ENCODE peak calls at places on chromosomes 1 and 21, in five cellular contexts. One of them, this sample, is unnamed.

GRCh38 chr1:54982739-54983138 is 2.3 kb downstream of the TMEM61 start:
- DNase-seq in AG04450: no peak
- DNase-seq in cardiac fibroblast: no peak
- DNase-seq in neural progenitor cell: no peak
- DNase-seq in psoas muscle: no peak
- DNase-seq in this sample: no peak

GRCh38 chr1:209652873-209653401 is 712 bp upstream of the LAMB3 start:
- DNase-seq in AG04450: no peak
- DNase-seq in neural progenitor cell: no peak
- DNase-seq in psoas muscle: peak; percentile 83
- DNase-seq in cardiac fibroblast: peak; percentile 75
- DNase-seq in this sample: peak; percentile 67

GRCh38 chr1:36142121-36142520 is 7.2 kb downstream of the TRAPPC3 start:
- DNase-seq in neural progenitor cell: no peak
- DNase-seq in psoas muscle: no peak
- DNase-seq in AG04450: no peak
- DNase-seq in cardiac fibroblast: peak; percentile 30
- DNase-seq in this sample: no peak

GRCh38 chr1:175388286-175388685 is 195.7 kb upstream of the KIAA0040 start:
- DNase-seq in psoas muscle: no peak
- DNase-seq in neural progenitor cell: peak; percentile 69
- DNase-seq in cardiac fibroblast: no peak
- DNase-seq in AG04450: no peak
- DNase-seq in this sample: no peak

GRCh38 chr1:159705251-159705910 is 9.0 kb downstream of the CRP start:
- DNase-seq in AG04450: no peak
- DNase-seq in neural progenitor cell: no peak
- DNase-seq in psoas muscle: no peak
- DNase-seq in cardiac fibroblast: no peak
- DNase-seq in this sample: no peak

GRCh38 chr1:3910049-3910731 is 10.1 kb upstream of the C1orf174 start:
- DNase-seq in AG04450: no peak
- DNase-seq in psoas muscle: no peak
- DNase-seq in neural progenitor cell: no peak
- DNase-seq in cardiac fibroblast: no peak
- DNase-seq in this sample: no peak

GRCh38 chr1:30648408-30649000 is 74.9 kb downstream of the MATN1 start:
- DNase-seq in psoas muscle: no peak
- DNase-seq in neural progenitor cell: no peak
- DNase-seq in AG04450: no peak
- DNase-seq in cardiac fibroblast: no peak
- DNase-seq in this sample: no peak

GRCh38 chr1:12436817-12437599 is 181.0 kb downstream of the DHRS3 start:
- DNase-seq in AG04450: no peak
- DNase-seq in cardiac fibroblast: peak; percentile 33
- DNase-seq in neural progenitor cell: no peak
- DNase-seq in psoas muscle: no peak
- DNase-seq in this sample: peak; percentile 46

GRCh38 chr1:3038571-3039181 is 17.4 kb downstream of the ACTRT2 start:
- DNase-seq in psoas muscle: no peak
- DNase-seq in cardiac fibroblast: no peak
- DNase-seq in neural progenitor cell: no peak
- DNase-seq in AG04450: no peak
- DNase-seq in this sample: no peak

GRCh38 chr1:75233302-75233929 is 99.2 kb downstream of the LHX8 start:
- DNase-seq in AG04450: no peak
- DNase-seq in neural progenitor cell: peak; percentile 49
- DNase-seq in cardiac fibroblast: peak; percentile 40
- DNase-seq in psoas muscle: no peak
- DNase-seq in this sample: peak; percentile 54

GRCh38 chr1:228275154-228275434 is 67.2 kb downstream of the OBSCN start:
- DNase-seq in neural progenitor cell: no peak
- DNase-seq in cardiac fibroblast: no peak
- DNase-seq in AG04450: no peak
- DNase-seq in psoas muscle: peak; percentile 57
- DNase-seq in this sample: no peak

GRCh38 chr1:12511516-12512468 is 106.2 kb downstream of the DHRS3 start:
- DNase-seq in psoas muscle: no peak
- DNase-seq in AG04450: no peak
- DNase-seq in cardiac fibroblast: no peak
- DNase-seq in neural progenitor cell: no peak
- DNase-seq in this sample: peak; percentile 26

GRCh38 chr1:43451157-43451591 is 2.6 kb downstream of the HYI start:
- DNase-seq in cardiac fibroblast: no peak
- DNase-seq in AG04450: no peak
- DNase-seq in psoas muscle: peak; percentile 44
- DNase-seq in neural progenitor cell: no peak
- DNase-seq in this sample: no peak

GRCh38 chr1:206676499-206676898 is 8.2 kb upstream of the MAPKAPK2 start:
- DNase-seq in cardiac fibroblast: no peak
- DNase-seq in neural progenitor cell: no peak
- DNase-seq in AG04450: no peak
- DNase-seq in psoas muscle: no peak
- DNase-seq in this sample: no peak

GRCh38 chr21:14453339-14453738 is 70.4 kb upstream of the HSPA13 start:
- DNase-seq in AG04450: no peak
- DNase-seq in psoas muscle: no peak
- DNase-seq in cardiac fibroblast: no peak
- DNase-seq in neural progenitor cell: no peak
- DNase-seq in this sample: no peak

GRCh38 chr1:2479186-2479585 is 3.1 kb downstream of the PLCH2 start:
- DNase-seq in AG04450: no peak
- DNase-seq in psoas muscle: no peak
- DNase-seq in neural progenitor cell: no peak
- DNase-seq in cardiac fibroblast: no peak
- DNase-seq in this sample: no peak

GRCh38 chr1:205199931-205200299 is 11.6 kb downstream of the DSTYK start:
- DNase-seq in neural progenitor cell: no peak
- DNase-seq in psoas muscle: no peak
- DNase-seq in AG04450: no peak
- DNase-seq in cardiac fibroblast: no peak
- DNase-seq in this sample: no peak

GRCh38 chr1:31739281-31739853 is 24.8 kb downstream of the ADGRB2 start:
- DNase-seq in AG04450: no peak
- DNase-seq in psoas muscle: no peak
- DNase-seq in neural progenitor cell: peak; percentile 45
- DNase-seq in cardiac fibroblast: no peak
- DNase-seq in this sample: no peak

GRCh38 chr1:218933526-218933925 is 240.2 kb upstream of the LYPLAL1 start:
- DNase-seq in cardiac fibroblast: no peak
- DNase-seq in neural progenitor cell: no peak
- DNase-seq in AG04450: no peak
- DNase-seq in psoas muscle: no peak
- DNase-seq in this sample: no peak

GRCh38 chr1:113701429-113701828 is 57.9 kb downstream of the PHTF1 start:
- DNase-seq in neural progenitor cell: peak; percentile 29
- DNase-seq in psoas muscle: no peak
- DNase-seq in cardiac fibroblast: no peak
- DNase-seq in AG04450: no peak
- DNase-seq in this sample: peak; percentile 6

GRCh38 chr1:47935163-47935562 is 62.0 kb downstream of the TRABD2B start:
- DNase-seq in psoas muscle: no peak
- DNase-seq in AG04450: no peak
- DNase-seq in neural progenitor cell: no peak
- DNase-seq in cardiac fibroblast: peak; percentile 44
- DNase-seq in this sample: peak; percentile 10

GRCh38 chr1:36349241-36349671 is 25.8 kb upstream of the EVA1B start:
- DNase-seq in psoas muscle: peak; percentile 45
- DNase-seq in AG04450: no peak
- DNase-seq in neural progenitor cell: no peak
- DNase-seq in cardiac fibroblast: no peak
- DNase-seq in this sample: no peak

GRCh38 chr1:3103977-3104677 is 35.1 kb downstream of the PRDM16 start:
- DNase-seq in neural progenitor cell: peak; percentile 49
- DNase-seq in cardiac fibroblast: no peak
- DNase-seq in AG04450: no peak
- DNase-seq in psoas muscle: no peak
- DNase-seq in this sample: no peak

GRCh38 chr1:206590025-206590834 is 22.0 kb downstream of the EIF2D start:
- DNase-seq in psoas muscle: no peak
- DNase-seq in cardiac fibroblast: peak; percentile 27
- DNase-seq in AG04450: no peak
- DNase-seq in neural progenitor cell: peak; percentile 30
- DNase-seq in this sample: peak; percentile 35

GRCh38 chr1:169099561-169099960 is 6.9 kb upstream of the ATP1B1 start:
- DNase-seq in AG04450: no peak
- DNase-seq in cardiac fibroblast: no peak
- DNase-seq in psoas muscle: no peak
- DNase-seq in neural progenitor cell: no peak
- DNase-seq in this sample: no peak

GRCh38 chr1:232462200-232462599 is 167.7 kb downstream of the SIPA1L2 start:
- DNase-seq in AG04450: no peak
- DNase-seq in cardiac fibroblast: no peak
- DNase-seq in psoas muscle: no peak
- DNase-seq in neural progenitor cell: no peak
- DNase-seq in this sample: no peak

GRCh38 chr21:38994014-38994413 is 188.3 kb downstream of the ETS2 start:
- DNase-seq in AG04450: no peak
- DNase-seq in psoas muscle: no peak
- DNase-seq in cardiac fibroblast: no peak
- DNase-seq in neural progenitor cell: no peak
- DNase-seq in this sample: no peak

GRCh38 chr1:239383714-239384113 is 2.7 kb upstream of the CHRM3 start:
- DNase-seq in cardiac fibroblast: no peak
- DNase-seq in AG04450: no peak
- DNase-seq in neural progenitor cell: no peak
- DNase-seq in psoas muscle: no peak
- DNase-seq in this sample: no peak

GRCh38 chr1:26477446-26478152 is 5.4 kb downstream of the HMGN2 start:
- DNase-seq in neural progenitor cell: no peak
- DNase-seq in psoas muscle: no peak
- DNase-seq in AG04450: no peak
- DNase-seq in cardiac fibroblast: no peak
- DNase-seq in this sample: no peak
- TF ChIP-seq CTCF in neural progenitor cell: no peak
- TF ChIP-seq CTCF in psoas muscle: no peak
- TF ChIP-seq CTCF in AG04450: no peak
- TF ChIP-seq CTCF in cardiac fibroblast: no peak
- TF ChIP-seq CTCF in this sample: no peak

GRCh38 chr1:22756053-22756730 is 45.6 kb downstream of the EPHB2 start:
- DNase-seq in AG04450: no peak
- DNase-seq in neural progenitor cell: no peak
- DNase-seq in cardiac fibroblast: no peak
- DNase-seq in psoas muscle: no peak
- DNase-seq in this sample: no peak

GRCh38 chr1:22754824-22755223 is 44.2 kb downstream of the EPHB2 start:
- DNase-seq in neural progenitor cell: no peak
- DNase-seq in AG04450: no peak
- DNase-seq in psoas muscle: no peak
- DNase-seq in cardiac fibroblast: no peak
- DNase-seq in this sample: no peak

GRCh38 chr1:22754106-22754768 is 43.6 kb downstream of the EPHB2 start:
- DNase-seq in neural progenitor cell: no peak
- DNase-seq in psoas muscle: no peak
- DNase-seq in cardiac fibroblast: no peak
- DNase-seq in AG04450: no peak
- DNase-seq in this sample: peak; percentile 21

GRCh38 chr1:22753396-22754083 is 42.9 kb downstream of the EPHB2 start:
- DNase-seq in psoas muscle: peak; percentile 64
- DNase-seq in neural progenitor cell: no peak
- DNase-seq in AG04450: peak; percentile 52
- DNase-seq in cardiac fibroblast: peak; percentile 62
- DNase-seq in this sample: peak; percentile 42

GRCh38 chr1:22755641-22756040 is 45.0 kb downstream of the EPHB2 start:
- DNase-seq in neural progenitor cell: no peak
- DNase-seq in psoas muscle: no peak
- DNase-seq in AG04450: no peak
- DNase-seq in cardiac fibroblast: no peak
- DNase-seq in this sample: peak; percentile 26
- H3K4me3 ChIP-seq in neural progenitor cell: no peak overlapping the region
- H3K4me3 ChIP-seq in psoas muscle: no peak overlapping the region
- H3K4me3 ChIP-seq in AG04450: no peak overlapping the region
- H3K4me3 ChIP-seq in cardiac fibroblast: no peak overlapping the region
- H3K4me3 ChIP-seq in this sample: no peak overlapping the region

DNA sequence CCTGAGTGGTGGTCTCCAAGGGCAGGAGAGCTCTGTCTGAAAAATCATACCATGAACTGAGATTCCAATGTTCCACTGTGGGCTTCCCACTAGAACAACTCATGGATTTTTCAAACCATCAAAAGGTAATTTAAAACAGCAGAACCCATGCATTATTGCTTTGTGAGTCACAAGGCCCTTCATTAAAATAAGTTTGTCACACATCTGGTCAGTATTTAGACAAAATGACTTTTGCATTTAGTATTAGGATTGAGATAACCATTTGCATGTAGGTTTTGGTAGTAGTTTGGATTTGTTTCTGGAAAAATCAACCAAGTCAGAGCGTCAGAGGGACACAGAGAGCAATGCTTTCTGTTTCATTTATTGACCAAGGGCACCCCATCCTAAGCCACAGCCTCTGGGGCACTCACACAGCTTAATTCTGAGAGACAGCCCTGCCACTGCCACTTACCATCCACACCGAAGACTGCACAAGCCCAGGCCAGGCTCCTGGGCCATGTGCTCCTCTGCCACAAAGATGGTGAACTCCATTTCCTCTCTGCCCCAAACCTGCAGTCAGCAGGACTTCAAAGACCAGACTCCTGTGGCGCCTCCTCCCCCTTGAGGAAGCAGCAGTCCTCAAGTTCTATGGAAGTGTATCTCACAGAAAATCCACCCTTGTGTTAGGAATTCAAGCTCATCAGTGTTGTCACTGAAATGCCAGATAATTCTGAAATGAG is 132.6 kb upstream of the DUSP10 start:
- DNase-seq in neural progenitor cell: no peak
- DNase-seq in psoas muscle: no peak
- DNase-seq in AG04450: no peak
- DNase-seq in cardiac fibroblast: no peak
- DNase-seq in this sample: no peak
- TF ChIP-seq CTCF in neural progenitor cell: no peak
- TF ChIP-seq CTCF in psoas muscle: no peak
- TF ChIP-seq CTCF in AG04450: no peak
- TF ChIP-seq CTCF in cardiac fibroblast: no peak
- TF ChIP-seq CTCF in this sample: no peak

DNA sequence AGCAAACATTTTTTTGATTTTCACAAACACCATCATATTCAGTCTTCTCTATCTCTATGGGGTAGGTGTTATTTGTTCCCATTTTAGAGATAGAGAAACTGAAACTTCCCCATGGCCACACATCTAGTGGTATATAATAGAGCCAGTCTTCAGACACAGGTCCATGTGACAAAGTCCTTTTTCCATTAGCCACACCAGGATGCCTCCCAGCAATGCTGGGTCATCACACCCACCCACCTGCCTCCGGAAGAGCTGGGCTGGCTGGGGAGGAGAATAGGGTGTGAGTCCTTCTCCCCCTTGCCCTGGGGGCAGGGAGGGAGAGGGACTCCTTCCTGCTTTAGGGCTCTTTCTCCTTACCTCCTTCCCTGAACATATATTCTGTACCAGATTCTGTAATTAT is 29.8 kb downstream of the SOX13 start:
- DNase-seq in neural progenitor cell: no peak
- DNase-seq in psoas muscle: no peak
- DNase-seq in AG04450: no peak
- DNase-seq in cardiac fibroblast: no peak
- DNase-seq in this sample: no peak
- H3K4me3 ChIP-seq in neural progenitor cell: no peak overlapping the region
- H3K4me3 ChIP-seq in psoas muscle: no peak overlapping the region
- H3K4me3 ChIP-seq in AG04450: no peak overlapping the region
- H3K4me3 ChIP-seq in cardiac fibroblast: no peak overlapping the region
- H3K4me3 ChIP-seq in this sample: no peak overlapping the region